ENCODE peak calls at places on chromosomes 16 and 17, in four cellular contexts. One of them, this sample, is unnamed. For H3K4me1, the result is how much of the 10 kb centered on the place peaks cover.

GRCh38 chr16:4190934-4191333 is 50.9 kb downstream of the SRL start:
- DNase-seq in ovary: no peak
- DNase-seq in GM12878: no peak
- DNase-seq in stomach: no peak
- DNase-seq in this sample: no peak

GRCh38 chr17:16371742-16372141 is 9.1 kb upstream of the UBB start:
- DNase-seq in ovary: no peak
- DNase-seq in GM12878: no peak
- DNase-seq in stomach: no peak
- DNase-seq in this sample: no peak

GRCh38 chr17:30235386-30236296 is at the start of gene SLC6A4:
- DNase-seq in ovary: no peak
- DNase-seq in GM12878: no peak
- DNase-seq in stomach: no peak
- DNase-seq in this sample: no peak

GRCh38 chr17:50829336-50829735 is 6.0 kb upstream of the WFIKKN2 start:
- DNase-seq in ovary: no peak
- DNase-seq in GM12878: no peak
- DNase-seq in stomach: no peak
- DNase-seq in this sample: no peak

GRCh38 chr16:19175492-19176262 is 7.6 kb downstream of the SYT17 start:
- DNase-seq in ovary: no peak
- DNase-seq in GM12878: no peak
- DNase-seq in stomach: no peak
- DNase-seq in this sample: no peak

GRCh38 chr17:30824002-30824355 is 513 bp downstream of the CRLF3 start:
- DNase-seq in ovary: peak
- DNase-seq in GM12878: no peak
- DNase-seq in stomach: no peak
- DNase-seq in this sample: no peak

GRCh38 chr17:50128441-50129302 is 1.3 kb downstream of the SAMD14 start:
- DNase-seq in ovary: no peak
- DNase-seq in GM12878: no peak
- DNase-seq in stomach: no peak
- DNase-seq in this sample: no peak

GRCh38 chr16:84647830-84648594 is at the start of gene KLHL36:
- DNase-seq in ovary: peak
- DNase-seq in GM12878: no peak
- DNase-seq in stomach: peak
- DNase-seq in this sample: no peak

GRCh38 chr17:17771498-17772201 is 65.1 kb downstream of the SREBF1 start:
- DNase-seq in ovary: no peak
- DNase-seq in GM12878: no peak
- DNase-seq in stomach: no peak
- DNase-seq in this sample: no peak

GRCh38 chr17:74192950-74193781 is 10.3 kb upstream of the RPL38 start:
- DNase-seq in ovary: no peak
- DNase-seq in GM12878: no peak
- DNase-seq in stomach: peak
- DNase-seq in this sample: no peak

GRCh38 chr17:34254146-34254545 is 939 bp upstream of the CCL2 start:
- DNase-seq in ovary: no peak
- DNase-seq in GM12878: no peak
- DNase-seq in stomach: no peak
- DNase-seq in this sample: no peak

GRCh38 chr17:83181991-83182619 is 102.7 kb downstream of the METRNL start:
- DNase-seq in ovary: peak
- DNase-seq in GM12878: no peak
- DNase-seq in stomach: no peak
- DNase-seq in this sample: no peak

GRCh38 chr17:7840441-7840840 is 6.4 kb downstream of the KDM6B start:
- DNase-seq in ovary: no peak
- DNase-seq in GM12878: no peak
- DNase-seq in stomach: no peak
- DNase-seq in this sample: no peak

GRCh38 chr16:28520672-28521071 is 14.0 kb upstream of the IL27 start:
- DNase-seq in ovary: no peak
- DNase-seq in GM12878: no peak
- DNase-seq in stomach: no peak
- DNase-seq in this sample: no peak

GRCh38 chr17:2212328-2212981 is 91.1 kb downstream of the SMG6 start:
- DNase-seq in ovary: no peak
- DNase-seq in GM12878: no peak
- DNase-seq in stomach: no peak
- DNase-seq in this sample: peak

GRCh38 chr17:50148226-50149098 is 2.0 kb downstream of the PPP1R9B start:
- DNase-seq in ovary: peak
- DNase-seq in GM12878: peak
- DNase-seq in stomach: peak
- DNase-seq in this sample: no peak

GRCh38 chr17:6752068-6752909 is 3.6 kb upstream of the XAF1 start:
- DNase-seq in ovary: peak
- DNase-seq in GM12878: no peak
- DNase-seq in stomach: no peak
- DNase-seq in this sample: no peak

GRCh38 chr17:57366558-57367351 is 110.4 kb downstream of the MSI2 start:
- DNase-seq in ovary: no peak
- DNase-seq in GM12878: no peak
- DNase-seq in stomach: peak
- DNase-seq in this sample: no peak
- TF ChIP-seq EP300 in ovary: no peak
- TF ChIP-seq EP300 in GM12878: no peak
- TF ChIP-seq EP300 in stomach: no peak
- TF ChIP-seq EP300 in this sample: no peak

GRCh38 chr17:71922439-71922838 is 198.4 kb upstream of the SOX9 start:
- DNase-seq in ovary: no peak
- DNase-seq in GM12878: peak
- DNase-seq in stomach: no peak
- DNase-seq in this sample: no peak
- H3K27ac ChIP-seq in ovary: no peak
- H3K27ac ChIP-seq in GM12878: no peak
- H3K27ac ChIP-seq in stomach: no peak
- H3K27ac ChIP-seq in this sample: no peak

GRCh38 chr17:68460715-68461114 is 3.4 kb upstream of the WIPI1 start:
- DNase-seq in ovary: no peak
- DNase-seq in GM12878: no peak
- DNase-seq in stomach: no peak
- DNase-seq in this sample: no peak

GRCh38 chr17:68461122-68461539 is 3.8 kb upstream of the WIPI1 start:
- DNase-seq in ovary: no peak
- DNase-seq in GM12878: no peak
- DNase-seq in stomach: no peak
- DNase-seq in this sample: no peak

GRCh38 chr17:68459030-68459376 is 1.7 kb upstream of the WIPI1 start:
- DNase-seq in ovary: no peak
- DNase-seq in GM12878: peak
- DNase-seq in stomach: no peak
- DNase-seq in this sample: no peak

GRCh38 chr17:68461589-68461988 is 4.3 kb upstream of the WIPI1 start:
- DNase-seq in ovary: no peak
- DNase-seq in GM12878: no peak
- DNase-seq in stomach: peak
- DNase-seq in this sample: no peak

DNA sequence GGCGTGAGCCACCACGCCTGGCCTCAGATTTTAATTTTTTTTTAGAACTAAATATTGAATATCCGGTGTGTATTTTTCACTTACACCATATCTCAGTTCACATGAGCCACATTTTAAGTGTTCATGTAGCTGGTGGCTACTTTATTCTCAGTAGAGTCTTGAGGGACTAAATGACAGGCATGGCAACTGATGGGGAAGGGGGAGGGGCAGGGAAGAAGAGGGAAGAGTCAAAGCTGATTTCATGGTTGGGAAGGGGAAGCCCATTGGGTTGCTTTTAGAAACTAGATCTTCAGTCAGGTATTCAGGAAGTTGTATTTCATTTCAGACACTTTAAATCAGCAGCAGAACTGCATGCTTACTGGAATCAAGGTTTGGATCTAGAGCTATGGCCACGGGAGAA is 2.8 kb upstream of the WIPI1 start:
- DNase-seq in ovary: no peak
- DNase-seq in GM12878: no peak
- DNase-seq in stomach: no peak
- DNase-seq in this sample: no peak
- H3K4me1 ChIP-seq in ovary: under half
- H3K4me1 ChIP-seq in GM12878: under half
- H3K4me1 ChIP-seq in stomach: under half
- H3K4me1 ChIP-seq in this sample: half or more

GRCh38 chr17:64059756-64060155 is 39.3 kb upstream of the ICAM2 start:
- DNase-seq in ovary: no peak
- DNase-seq in GM12878: no peak
- DNase-seq in stomach: no peak
- DNase-seq in this sample: no peak
- TF ChIP-seq EP300 in ovary: no peak
- TF ChIP-seq EP300 in GM12878: no peak
- TF ChIP-seq EP300 in stomach: no peak
- TF ChIP-seq EP300 in this sample: no peak

DNA sequence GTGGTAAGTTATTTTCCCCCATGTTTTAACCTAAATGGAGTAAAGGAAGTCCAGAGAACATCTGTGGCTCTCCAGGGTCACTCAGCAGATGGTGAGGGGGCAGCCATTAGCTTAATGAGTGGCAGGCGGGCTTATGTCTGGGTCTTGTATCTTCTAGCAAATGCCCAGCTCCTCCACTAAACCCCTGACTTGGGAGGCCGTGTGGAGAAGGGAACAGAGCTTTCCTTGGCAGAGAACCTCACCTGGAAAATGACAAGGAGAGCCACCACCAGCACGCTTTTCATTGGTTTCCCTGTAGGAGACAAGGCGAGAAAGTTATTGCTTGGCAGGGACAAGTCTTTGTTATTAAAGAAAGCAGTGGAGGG is 6.6 kb downstream of the CCR7 start:
- DNase-seq in ovary: no peak
- DNase-seq in GM12878: no peak
- DNase-seq in stomach: no peak
- DNase-seq in this sample: no peak
- H3K27ac ChIP-seq in ovary: peak
- H3K27ac ChIP-seq in GM12878: no peak
- H3K27ac ChIP-seq in stomach: no peak
- H3K27ac ChIP-seq in this sample: peak

DNA sequence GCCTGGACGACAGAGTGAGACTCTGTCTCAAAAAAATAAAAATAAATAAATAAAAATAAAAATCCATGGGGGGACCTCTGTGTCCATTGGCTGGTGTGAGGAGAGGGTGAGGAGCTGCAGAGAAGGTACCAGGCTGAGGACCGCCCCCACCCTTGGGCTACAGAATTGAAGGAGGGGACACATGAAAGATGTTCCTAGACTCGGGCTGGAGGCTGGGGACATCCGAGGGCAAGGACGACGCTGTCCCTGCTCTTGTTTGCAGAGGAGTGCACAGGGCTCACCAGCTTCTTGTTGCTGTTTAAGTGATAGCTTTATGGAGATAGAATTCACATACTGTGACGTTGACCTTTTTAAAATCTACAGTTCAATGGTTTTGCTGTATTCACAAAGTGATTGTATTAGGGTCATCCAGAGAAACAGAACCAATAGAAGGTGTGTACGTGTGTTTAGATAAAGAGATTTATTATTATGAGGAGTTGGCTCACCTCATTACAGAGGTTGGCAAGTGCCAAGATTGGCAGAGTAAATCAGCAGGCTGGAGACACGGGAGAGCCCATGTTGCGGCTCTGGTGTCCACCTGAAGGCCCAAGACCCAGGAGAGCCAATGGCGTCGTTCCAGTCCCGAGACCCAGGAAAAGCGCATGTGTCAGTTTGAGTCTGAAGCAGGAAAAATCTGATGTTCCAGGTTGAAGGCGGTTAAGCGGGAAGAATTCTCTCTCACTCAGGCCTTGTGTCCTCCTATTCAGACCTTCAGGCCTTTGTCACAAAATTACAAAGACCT is 320.7 kb downstream of the SEC14L1 start:
- DNase-seq in ovary: no peak
- DNase-seq in GM12878: no peak
- DNase-seq in stomach: no peak
- DNase-seq in this sample: no peak
- H3K4me1 ChIP-seq in ovary: under half
- H3K4me1 ChIP-seq in GM12878: half or more
- H3K4me1 ChIP-seq in stomach: half or more
- H3K4me1 ChIP-seq in this sample: half or more

GRCh38 chr17:49111934-49112333 is 20.6 kb upstream of the B4GALNT2 start:
- DNase-seq in ovary: no peak
- DNase-seq in GM12878: no peak
- DNase-seq in stomach: no peak
- DNase-seq in this sample: no peak
- TF ChIP-seq EP300 in ovary: no peak
- TF ChIP-seq EP300 in GM12878: no peak
- TF ChIP-seq EP300 in stomach: no peak
- TF ChIP-seq EP300 in this sample: no peak

GRCh38 chr16:66481081-66481942 is 54.2 kb downstream of the BEAN1 start:
- DNase-seq in ovary: peak
- DNase-seq in GM12878: no peak
- DNase-seq in stomach: no peak
- DNase-seq in this sample: peak
- H3K27ac ChIP-seq in ovary: no peak
- H3K27ac ChIP-seq in GM12878: no peak
- H3K27ac ChIP-seq in stomach: no peak
- H3K27ac ChIP-seq in this sample: no peak

This sample was measured in suprapubic skin.